ENCODE peak calls at places on chromosomes 7 and 10, in six cellular contexts. U, G, D, Y, E and Z are unnamed samples.
A peak's percentile ranks its signal among the peaks of the same experiment; 100 is the strongest.

GRCh38 chr10:84424731-84425165 is 96.4 kb downstream of the CCSER2 start:
- DNase-seq in U (peak; percentile 81), G (no peak), D (peak; percentile 91), Y (peak; percentile 71), E (peak; percentile 89), Z (peak; percentile 95)

GRCh38 chr10:100481462-100482081 is 18.8 kb downstream of the WNT8B start:
- DNase-seq in U (peak; percentile 84), G (peak; percentile 73), D (peak; percentile 71), Y (peak; percentile 95), E (peak; percentile 59), Z (peak; percentile 62)

GRCh38 chr7:143387156-143387975 is 6.2 kb downstream of the ZYX start:
- DNase-seq in U (no peak), G (no peak), D (no peak), Y (peak; percentile 45), E (no peak), Z (no peak)

GRCh38 chr10:95069286-95069685 is at the start of gene CYP2C8:
- DNase-seq in U (no peak), G (no peak), D (no peak), Y (no peak), E (no peak), Z (no peak)

GRCh38 chr7:133564484-133564883 is 311.6 kb downstream of the EXOC4 start:
- DNase-seq in U (no peak), G (no peak), D (no peak), Y (no peak), E (no peak), Z (no peak)

GRCh38 chr10:113844091-113844490 is 9.8 kb downstream of the DCLRE1A start:
- DNase-seq in U (no peak), G (no peak), D (no peak), Y (no peak), E (no peak), Z (no peak)

GRCh38 chr10:101829561-101830315 is 11.5 kb upstream of the OGA start:
- DNase-seq in U (peak; percentile 74), G (no peak), D (no peak), Y (peak; percentile 88), E (no peak), Z (no peak)

GRCh38 chr10:114060456-114060855 is 16.8 kb downstream of the ADRB1 start:
- DNase-seq in U (no peak), G (no peak), D (no peak), Y (no peak), E (no peak), Z (no peak)

GRCh38 chr7:123289200-123289599 is 89.4 kb upstream of the SLC13A1 start:
- DNase-seq in U (no peak), G (no peak), D (no peak), Y (no peak), E (no peak), Z (no peak)

GRCh38 chr10:61842755-61843497 is 58.6 kb upstream of the ARID5B start:
- DNase-seq in U (no peak), G (no peak), D (peak; percentile 49), Y (no peak), E (no peak), Z (no peak)

GRCh38 chr7:77415474-77415821 is 701 bp downstream of the GSAP start:
- DNase-seq in U (no peak), G (no peak), D (no peak), Y (peak; percentile 87), E (no peak), Z (no peak)

GRCh38 chr10:13890617-13891541 is 304.1 kb downstream of the PRPF18 start:
- DNase-seq in U (no peak), G (no peak), D (peak; percentile 31), Y (no peak), E (no peak), Z (no peak)

GRCh38 chr10:22727663-22728062 is 13.3 kb upstream of the PIP4K2A start:
- DNase-seq in U (no peak), G (no peak), D (no peak), Y (no peak), E (no peak), Z (no peak)

GRCh38 chr7:5774790-5775189 is 6.7 kb downstream of the RNF216 start:
- DNase-seq in U (no peak), G (no peak), D (no peak), Y (no peak), E (no peak), Z (no peak)

GRCh38 chr7:147013820-147014219 is 897.2 kb downstream of the CNTNAP2 start:
- DNase-seq in U (no peak), G (no peak), D (peak; percentile 42), Y (no peak), E (no peak), Z (peak; percentile 33)

GRCh38 chr10:17003151-17003550 is 126.5 kb downstream of the CUBN start:
- DNase-seq in U (peak; percentile 59), G (no peak), D (peak; percentile 90), Y (no peak), E (no peak), Z (no peak)

GRCh38 chr7:18824157-18824556 is 293.3 kb downstream of the TWIST1 start:
- DNase-seq in U (no peak), G (no peak), D (no peak), Y (no peak), E (no peak), Z (no peak)

GRCh38 chr7:104328308-104328969 is at the start of gene LHFPL3:
- DNase-seq in U (no peak), G (peak; percentile 22), D (no peak), Y (no peak), E (no peak), Z (no peak)

GRCh38 chr7:148397555-148397954 is 193.0 kb upstream of the C7orf33 start:
- DNase-seq in U (no peak), G (no peak), D (no peak), Y (no peak), E (no peak), Z (no peak)

GRCh38 chr7:40204581-40204980 is 69.8 kb downstream of the SUGCT start:
- DNase-seq in U (no peak), G (no peak), D (no peak), Y (no peak), E (no peak), Z (no peak)

GRCh38 chr10:79559726-79560125 is 481 bp downstream of the SFTPA2 start:
- DNase-seq in U (no peak), G (no peak), D (no peak), Y (no peak), E (no peak), Z (no peak)

GRCh38 chr10:92851003-92851402 is 2.7 kb downstream of the EXOC6 start:
- DNase-seq in U (no peak), G (no peak), D (no peak), Y (no peak), E (no peak), Z (no peak)

GRCh38 chr10:92848441-92849233 is at the start of gene EXOC6:
- DNase-seq in U (peak; percentile 76), G (peak; percentile 87), D (peak; percentile 36), Y (peak; percentile 93), E (no peak), Z (no peak)

GRCh38 chr10:92849576-92850090 is 1.3 kb downstream of the EXOC6 start:
- DNase-seq in U (no peak), G (no peak), D (no peak), Y (no peak), E (no peak), Z (no peak)

GRCh38 chr10:92849234-92849525 is 860 bp downstream of the EXOC6 start:
- DNase-seq in U (no peak), G (no peak), D (no peak), Y (no peak), E (no peak), Z (no peak)

DNA sequence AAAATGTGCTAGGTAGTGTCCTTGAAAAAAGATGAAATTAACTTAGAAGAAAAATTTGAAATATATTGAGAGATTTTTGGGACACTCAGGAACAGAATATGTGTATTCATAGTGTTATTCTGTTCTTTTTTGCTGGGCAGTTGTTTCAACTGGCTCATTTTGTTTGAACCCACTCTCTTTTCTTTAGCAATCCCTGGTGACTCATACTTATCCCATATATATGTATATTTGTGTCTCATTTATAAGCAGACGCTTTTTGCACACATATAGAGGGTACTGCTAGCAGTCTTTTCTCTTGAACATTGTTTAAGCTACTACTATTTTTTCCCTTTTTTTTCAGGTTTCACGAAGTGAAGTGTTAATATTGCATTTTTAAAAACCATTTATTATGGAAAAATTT is 1.9 kb downstream of the EXOC6 start:
- DNase-seq in U (no peak), G (no peak), D (no peak), Y (no peak), E (no peak), Z (no peak)
- H3K4me3 ChIP-seq in U (no peak overlapping the region), G (no peak overlapping the region), D (no peak overlapping the region), Y (no peak overlapping the region), E (no peak overlapping the region), Z (no peak overlapping the region)

DNA sequence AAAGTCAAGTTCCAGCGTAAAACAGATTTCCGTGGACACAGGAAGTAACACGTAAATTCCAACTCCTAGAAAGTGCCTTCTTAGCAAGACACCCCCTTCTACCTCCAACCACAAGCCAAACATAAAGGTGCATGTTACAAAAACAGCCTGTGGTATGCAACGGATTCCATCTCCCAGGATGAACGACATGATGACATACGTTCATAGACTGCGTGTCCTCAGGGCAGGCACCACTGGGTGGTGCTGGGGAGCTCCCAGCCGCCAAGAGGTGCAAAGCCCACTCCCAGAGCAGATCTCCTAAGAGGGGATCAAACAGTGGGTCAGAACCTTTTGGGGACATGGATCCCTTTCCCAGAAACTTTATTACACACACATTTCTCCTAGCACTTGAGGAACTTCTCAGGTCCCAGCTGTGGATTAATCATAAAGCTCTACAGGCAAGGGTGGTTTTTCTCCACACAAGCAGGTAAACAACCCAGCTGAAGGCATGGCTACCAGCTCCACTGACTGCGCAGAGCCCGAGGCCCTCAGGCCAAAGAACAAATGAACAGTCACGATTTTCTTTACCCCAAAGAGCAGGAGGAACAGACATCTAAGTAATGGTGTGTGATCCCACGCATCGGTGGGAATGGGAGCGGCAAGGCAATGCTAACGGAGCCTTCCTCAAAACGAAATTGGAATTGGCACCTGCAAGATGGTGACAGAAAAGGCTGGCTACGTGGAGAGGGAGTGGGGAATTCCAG is 13.8 kb downstream of the PSAP start:
- DNase-seq in U (no peak), G (peak; percentile 75), D (no peak), Y (no peak), E (no peak), Z (no peak)
- TF ChIP-seq CTCF in U (no peak), G (peak; percentile 91), D (peak; percentile 67), Y (no peak), E (peak; percentile 48), Z (peak; percentile 83)

GRCh38 chr7:16399265-16399801 is 22.0 kb downstream of the CRPPA start:
- DNase-seq in U (no peak), G (no peak), D (no peak), Y (no peak), E (no peak), Z (no peak)

GRCh38 chr7:16397497-16398210 is 23.7 kb downstream of the CRPPA start:
- DNase-seq in U (no peak), G (no peak), D (no peak), Y (no peak), E (no peak), Z (no peak)

GRCh38 chr7:16398211-16399017 is 22.9 kb downstream of the CRPPA start:
- DNase-seq in U (no peak), G (no peak), D (no peak), Y (no peak), E (no peak), Z (no peak)

GRCh38 chr7:16395121-16395520 is 26.2 kb downstream of the CRPPA start:
- DNase-seq in U (no peak), G (no peak), D (no peak), Y (no peak), E (no peak), Z (no peak)

GRCh38 chr7:16396766-16397496 is 24.4 kb downstream of the CRPPA start:
- DNase-seq in U (no peak), G (no peak), D (no peak), Y (no peak), E (no peak), Z (no peak)
- H3K4me3 ChIP-seq in U (no peak overlapping the region), G (no peak overlapping the region), D (no peak overlapping the region), Y (no peak overlapping the region), E (no peak overlapping the region), Z (no peak overlapping the region)

GRCh38 chr7:116097365-116098009 is 66.9 kb upstream of the TFEC start:
- DNase-seq in U (no peak), G (no peak), D (peak; percentile 16), Y (no peak), E (no peak), Z (no peak)
- TF ChIP-seq CTCF in U (no peak), G (no peak), D (peak; percentile 5), Y (peak; percentile 11), E (no peak), Z (no peak)